ENCODE peak calls at places on chromosome 3, in six cellular contexts. L, P, J, I, N and H are unnamed samples.

GRCh38 chr3:88632226-88632625 is 475.2 kb upstream of the EPHA3 start:
- DNase-seq in I (no peak), P (no peak), L (no peak), J (no peak), N (no peak), H (no peak)

GRCh38 chr3:45647148-45647619 is 42.0 kb upstream of the SACM1L start:
- DNase-seq in P (peak; percentile 94), N (peak; percentile 93), L (no peak), I (no peak), J (peak; percentile 37), H (peak; percentile 82)

GRCh38 chr3:115862824-115863223 is 239.5 kb downstream of the GAP43 start:
- DNase-seq in I (no peak), J (no peak), P (no peak), N (no peak), L (no peak), H (no peak)

GRCh38 chr3:46454209-46454595 is 10.5 kb downstream of the LTF start:
- DNase-seq in I (no peak), N (no peak), J (no peak), P (no peak), L (no peak), H (no peak)

GRCh38 chr3:113536627-113537101 is 4.3 kb downstream of the SIDT1 start:
- DNase-seq in I (no peak), L (no peak), J (no peak), P (no peak), N (no peak), H (no peak)

GRCh38 chr3:64368163-64369025 is 143.1 kb upstream of the PRICKLE2 start:
- DNase-seq in L (no peak), P (no peak), J (peak; percentile 38), N (no peak), I (no peak), H (peak; percentile 11)

GRCh38 chr3:177816667-177817208 is 619.5 kb upstream of the TBL1XR1 start:
- DNase-seq in J (peak; percentile 60), P (peak; percentile 38), L (no peak), I (no peak), N (no peak), H (peak; percentile 51)

GRCh38 chr3:195809796-195810454 is 1.8 kb downstream of the MUC4 start:
- DNase-seq in J (no peak), N (no peak), P (no peak), L (no peak), I (no peak), H (peak; percentile 82)

GRCh38 chr3:179286331-179286730 is 35.4 kb upstream of the KCNMB3 start:
- DNase-seq in J (no peak), P (no peak), L (no peak), N (no peak), I (no peak), H (no peak)

GRCh38 chr3:131526801-131527347 is 24.1 kb upstream of the MRPL3 start:
- DNase-seq in J (no peak), I (no peak), L (no peak), N (no peak), P (peak; percentile 59), H (peak; percentile 81)

GRCh38 chr3:157865449-157865862 is 240.8 kb downstream of the SHOX2 start:
- DNase-seq in L (no peak), P (no peak), J (no peak), N (no peak), I (no peak), H (no peak)

GRCh38 chr3:168088106-168088722 is 7.5 kb downstream of the GOLIM4 start:
- DNase-seq in P (no peak), L (no peak), J (no peak), I (no peak), N (no peak), H (no peak)

GRCh38 chr3:44805960-44806359 is 44.4 kb downstream of the KIF15 start:
- DNase-seq in I (no peak), N (no peak), P (no peak), J (no peak), L (peak; percentile 20), H (no peak)

GRCh38 chr3:117997201-117998049 is 1037.2 kb downstream of the IGSF11 start:
- DNase-seq in P (peak; percentile 86), I (no peak), J (peak; percentile 70), L (peak; percentile 76), N (peak; percentile 42), H (peak; percentile 84)

GRCh38 chr3:47817609-47818008 is 14.7 kb downstream of the DHX30 start:
- DNase-seq in P (no peak), L (no peak), I (no peak), J (no peak), N (no peak), H (no peak)

GRCh38 chr3:146598486-146598885 is 6.7 kb downstream of the PLSCR5 start:
- DNase-seq in N (no peak), L (no peak), I (no peak), P (no peak), J (no peak), H (peak; percentile 19)

GRCh38 chr3:12986986-12987385 is 86.2 kb downstream of the IQSEC1 start:
- DNase-seq in N (no peak), P (no peak), L (no peak), I (no peak), J (no peak), H (no peak)

GRCh38 chr3:120908803-120909601 is 997 bp downstream of the STXBP5L start:
- DNase-seq in P (no peak), I (no peak), J (no peak), N (no peak), L (no peak), H (no peak)

GRCh38 chr3:10994311-10994710 is 1.8 kb downstream of the SLC6A1 start:
- DNase-seq in N (no peak), L (no peak), J (no peak), I (no peak), P (no peak), H (no peak)

GRCh38 chr3:168040624-168041208 is 55.0 kb downstream of the GOLIM4 start:
- DNase-seq in P (peak; percentile 90), L (peak; percentile 36), I (no peak), N (peak; percentile 60), J (no peak), H (peak; percentile 58)

GRCh38 chr3:147906275-147906674 is 497.1 kb downstream of the ZIC1 start:
- DNase-seq in J (no peak), L (no peak), N (no peak), I (no peak), P (peak; percentile 59), H (no peak)

GRCh38 chr3:192816274-192816853 is 89.0 kb upstream of the FGF12 start:
- DNase-seq in J (no peak), I (no peak), L (peak; percentile 41), N (peak; percentile 40), P (peak; percentile 75), H (peak; percentile 57)